ENCODE peak calls at places on chromosomes 7 and 10, in seven cellular contexts. M is fibroblast of lung, I is tibial nerve, E is cardiac muscle cell, Q is heart left ventricle, J is left lung, N is spleen. G is an unnamed sample. For H3K4me1, the result is how much of the 10 kb centered on the place peaks cover.

GRCh38 chr10:130372222-130372621 is 236.0 kb downstream of the GLRX3 start:
- DNase-seq in M (no peak), I (no peak), E (no peak), Q (no peak), J (no peak), N (no peak), G (no peak)

GRCh38 chr7:31550432-31550831 is 36.5 kb downstream of the ITPRID1 start:
- DNase-seq in M (no peak), I (no peak), E (no peak), Q (no peak), J (no peak), N (no peak), G (no peak)

GRCh38 chr10:21534611-21535493 is 820 bp downstream of the MLLT10 start:
- DNase-seq in M (peak), I (peak), E (peak), Q (peak), J (peak), N (peak), G (peak)

GRCh38 chr7:141866974-141867373 is 25.7 kb upstream of the PRSS37 start:
- DNase-seq in M (no peak), I (no peak), E (no peak), Q (no peak), J (no peak), N (no peak), G (no peak)

GRCh38 chr10:70494536-70494935 is 16.0 kb downstream of the PALD1 start:
- DNase-seq in M (peak), I (no peak), E (no peak), Q (no peak), J (no peak), N (no peak), G (no peak)

GRCh38 chr7:10789170-10789569 is 184.5 kb upstream of the PHF14 start:
- DNase-seq in M (no peak), I (no peak), E (no peak), Q (no peak), J (no peak), N (no peak), G (no peak)

GRCh38 chr10:131638049-131638448 is 262.8 kb upstream of the PPP2R2D start:
- DNase-seq in M (no peak), I (no peak), E (no peak), Q (no peak), J (no peak), N (peak), G (no peak)

GRCh38 chr10:132575320-132576201 is 38.0 kb downstream of the INPP5A start:
- DNase-seq in M (peak), I (no peak), E (no peak), Q (no peak), J (peak), N (no peak), G (peak)

GRCh38 chr10:75655791-75656451 is 224.5 kb downstream of the LRMDA start:
- DNase-seq in M (peak), I (no peak), E (no peak), Q (no peak), J (no peak), N (no peak), G (no peak)

GRCh38 chr10:72593963-72594362 is 31.9 kb downstream of the MICU1 start:
- DNase-seq in M (no peak), I (no peak), E (no peak), Q (no peak), J (no peak), N (no peak), G (no peak)

GRCh38 chr10:28875535-28876208 is 198.4 kb downstream of the BAMBI start:
- DNase-seq in M (peak), I (no peak), E (peak), Q (no peak), J (no peak), N (no peak), G (no peak)

GRCh38 chr10:68261132-68261856 is 29.4 kb upstream of the ATOH7 start:
- DNase-seq in M (no peak), I (no peak), E (peak), Q (peak), J (no peak), N (no peak), G (peak)

GRCh38 chr7:116859323-116859722 is 3.1 kb upstream of the CAPZA2 start:
- DNase-seq in M (peak), I (no peak), E (no peak), Q (no peak), J (no peak), N (no peak), G (no peak)

GRCh38 chr7:22356855-22357310 is at the start of gene RAPGEF5:
- DNase-seq in M (peak), I (no peak), E (peak), Q (no peak), J (peak), N (peak), G (peak)

GRCh38 chr10:102801978-102802377 is 35.2 kb downstream of the CYP17A1 start:
- DNase-seq in M (no peak), I (no peak), E (no peak), Q (no peak), J (no peak), N (no peak), G (no peak)

GRCh38 chr10:102799691-102800435 is 37.4 kb downstream of the CYP17A1 start:
- DNase-seq in M (peak), I (no peak), E (no peak), Q (no peak), J (no peak), N (no peak), G (no peak)

GRCh38 chr10:102801496-102801895 is 35.7 kb downstream of the CYP17A1 start:
- DNase-seq in M (no peak), I (no peak), E (no peak), Q (no peak), J (no peak), N (no peak), G (no peak)

GRCh38 chr10:102802920-102803534 is 34.2 kb downstream of the CYP17A1 start:
- DNase-seq in M (peak), I (no peak), E (no peak), Q (peak), J (no peak), N (no peak), G (peak)

GRCh38 chr10:102800601-102801335 is 36.4 kb downstream of the CYP17A1 start:
- DNase-seq in M (no peak), I (no peak), E (no peak), Q (no peak), J (no peak), N (no peak), G (no peak)
- H3K4me1 ChIP-seq in M (under half), I (under half), E (under half), Q (half or more), J (half or more), N (half or more), G (under half)

DNA sequence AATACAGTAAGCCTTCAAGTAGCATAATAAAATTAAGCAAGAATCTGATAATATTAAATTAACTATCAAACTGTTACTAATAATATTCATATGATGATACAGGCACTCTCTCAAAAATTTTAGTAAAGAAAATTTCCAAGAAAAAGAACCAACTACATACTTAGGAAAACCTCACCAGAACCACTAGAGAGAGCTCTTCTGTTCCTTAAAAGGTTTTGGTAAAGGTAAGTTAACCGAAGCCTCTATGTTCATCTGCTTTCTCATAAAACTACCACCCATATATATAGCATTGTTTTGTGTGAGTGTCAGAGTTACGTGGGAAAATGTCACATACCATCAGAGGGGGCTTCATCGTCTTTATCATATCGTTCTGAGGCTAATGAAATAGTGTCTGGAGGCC is 20.7 kb downstream of the SKAP2 start:
- DNase-seq in M (peak), I (no peak), E (no peak), Q (no peak), J (no peak), N (no peak), G (no peak)
- TF ChIP-seq CTCF in M (no peak), I (no peak), E (no peak), Q (no peak), J (no peak), N (no peak), G (no peak)

DNA sequence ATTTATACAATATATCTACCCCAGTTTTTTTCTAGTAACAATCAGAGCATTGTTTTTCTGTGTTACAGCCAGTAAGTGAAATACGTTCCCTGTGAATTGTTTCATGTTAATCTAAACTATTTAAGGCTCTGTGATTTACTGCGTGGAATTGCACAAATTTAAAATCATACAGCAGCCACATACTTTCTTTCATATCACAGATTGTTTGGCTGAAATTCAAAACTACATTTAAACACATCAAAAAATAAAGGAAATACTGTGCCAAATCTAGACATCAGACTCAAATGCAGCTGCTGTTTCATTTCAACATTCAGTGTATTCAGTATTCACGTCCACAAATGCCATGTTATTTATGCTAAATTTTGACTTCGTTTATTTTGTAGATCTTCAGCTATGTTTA is 242.6 kb upstream of the HGF start:
- DNase-seq in M (no peak), I (no peak), E (no peak), Q (no peak), J (no peak), N (no peak), G (no peak)
- H3K4me1 ChIP-seq in M (under half), I (under half), E (under half), Q (under half), J (under half), N (under half), G (under half)

DNA sequence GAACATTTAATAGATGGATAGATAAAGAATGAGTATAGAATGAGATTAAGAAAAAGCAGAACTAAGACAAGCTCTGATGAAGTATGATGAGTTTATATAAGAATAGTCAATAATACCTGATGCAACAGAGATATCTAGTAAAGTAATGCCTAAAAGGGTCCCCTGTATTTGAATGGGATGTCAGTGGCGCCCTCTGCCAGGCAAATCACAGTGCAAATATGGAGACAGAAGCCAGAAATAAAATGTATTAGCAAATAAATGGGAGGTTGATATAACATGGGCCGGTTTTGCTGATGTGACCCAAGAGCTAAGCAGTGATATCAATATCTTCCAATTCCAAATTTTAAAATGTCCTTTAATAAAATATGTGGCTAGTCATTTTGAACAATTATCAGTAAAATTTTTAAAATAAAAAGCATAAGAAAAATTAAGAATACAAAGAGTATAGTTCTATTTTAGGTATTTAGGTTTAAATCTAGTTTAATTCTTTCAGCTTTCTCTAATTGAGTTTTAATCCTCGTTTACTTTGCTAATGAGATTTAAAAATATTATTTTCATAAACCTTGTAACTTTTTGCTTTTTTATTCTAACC is 62.6 kb downstream of the ADK start:
- DNase-seq in M (peak), I (no peak), E (peak), Q (no peak), J (no peak), N (no peak), G (no peak)
- TF ChIP-seq CTCF in M (peak), I (peak), E (peak), Q (peak), J (no peak), N (no peak), G (no peak)

GRCh38 chr10:113736576-113736975 is 14.9 kb upstream of the PLEKHS1 start:
- DNase-seq in M (peak), I (no peak), E (no peak), Q (no peak), J (no peak), N (no peak), G (no peak)

GRCh38 chr10:113732160-113732881 is 19.2 kb upstream of the PLEKHS1 start:
- DNase-seq in M (no peak), I (no peak), E (no peak), Q (no peak), J (no peak), N (no peak), G (no peak)

GRCh38 chr10:113735913-113736312 is 15.6 kb upstream of the PLEKHS1 start:
- DNase-seq in M (peak), I (no peak), E (no peak), Q (no peak), J (no peak), N (no peak), G (no peak)

GRCh38 chr10:113732966-113733365 is 18.5 kb upstream of the PLEKHS1 start:
- DNase-seq in M (no peak), I (no peak), E (no peak), Q (no peak), J (no peak), N (no peak), G (no peak)

GRCh38 chr10:113733635-113734034 is 17.8 kb upstream of the PLEKHS1 start:
- DNase-seq in M (no peak), I (no peak), E (no peak), Q (no peak), J (no peak), N (no peak), G (no peak)
- H3K4me1 ChIP-seq in M (under half), I (under half), E (under half), Q (under half), J (under half), N (under half), G (under half)

GRCh38 chr7:76142861-76143260 is 58.8 kb upstream of the SRRM3 start:
- DNase-seq in M (no peak), I (no peak), E (no peak), Q (no peak), J (no peak), N (no peak), G (no peak)
- TF ChIP-seq CTCF in M (no peak), I (no peak), E (no peak), Q (no peak), J (no peak), N (no peak), G (no peak)

DNA sequence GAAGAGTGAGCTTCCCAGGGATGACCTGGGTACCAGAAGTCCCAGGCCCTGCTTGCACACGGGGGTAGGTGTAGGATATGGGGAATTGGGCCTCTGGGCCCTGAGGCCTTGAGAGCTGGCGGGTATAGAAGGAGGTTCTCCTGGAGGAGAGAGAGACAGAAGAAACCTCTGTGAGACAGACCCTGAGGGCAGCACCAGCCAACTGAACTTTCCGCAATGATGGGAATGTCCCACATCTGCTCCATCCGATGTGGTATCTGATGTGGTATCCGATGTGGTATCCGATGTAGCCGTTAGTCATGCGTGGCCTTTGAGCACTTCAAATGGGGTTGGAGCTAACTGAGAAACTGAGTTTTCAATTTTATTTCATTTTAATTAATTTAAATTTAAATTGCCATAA is 30.6 kb upstream of the PLEKHA1 start:
- DNase-seq in M (no peak), I (no peak), E (no peak), Q (no peak), J (no peak), N (no peak), G (no peak)
- H3K4me1 ChIP-seq in M (under half), I (under half), E (under half), Q (under half), J (under half), N (under half), G (under half)

GRCh38 chr7:28623863-28624262 is 211.5 kb downstream of the CREB5 start:
- DNase-seq in M (no peak), I (no peak), E (no peak), Q (no peak), J (no peak), N (no peak), G (no peak)
- TF ChIP-seq CTCF in M (no peak), I (no peak), E (peak), Q (no peak), J (no peak), N (no peak), G (no peak)

G was measured in pancreas.